ENCODE peak calls at places on chromosomes 12 and 14, in seven cellular contexts. One of them, this sample, is unnamed. For H3K4me1, the result is how much of the 10 kb centered on the place peaks cover.

GRCh38 chr12:41940571-41940970 is 204.1 kb downstream of the GXYLT1 start:
- DNase-seq in fibroblast of lung: no peak
- DNase-seq in thoracic aorta: no peak
- DNase-seq in A549: no peak
- DNase-seq in OCI-LY7: no peak
- DNase-seq in tibial nerve: no peak
- DNase-seq in mammary epithelial cell: no peak
- DNase-seq in this sample: no peak

GRCh38 chr14:87411370-87411769 is 581.6 kb downstream of the GALC start:
- DNase-seq in A549: no peak
- DNase-seq in OCI-LY7: no peak
- DNase-seq in mammary epithelial cell: no peak
- DNase-seq in tibial nerve: no peak
- DNase-seq in fibroblast of lung: no peak
- DNase-seq in thoracic aorta: no peak
- DNase-seq in this sample: no peak

GRCh38 chr14:90624228-90624627 is 192.0 kb downstream of the TTC7B start:
- DNase-seq in mammary epithelial cell: peak
- DNase-seq in OCI-LY7: no peak
- DNase-seq in fibroblast of lung: no peak
- DNase-seq in A549: peak
- DNase-seq in tibial nerve: no peak
- DNase-seq in thoracic aorta: no peak
- DNase-seq in this sample: no peak

GRCh38 chr12:8697120-8697475 is 693 bp upstream of the RIMKLB start:
- DNase-seq in OCI-LY7: peak
- DNase-seq in A549: no peak
- DNase-seq in mammary epithelial cell: peak
- DNase-seq in thoracic aorta: no peak
- DNase-seq in fibroblast of lung: peak
- DNase-seq in tibial nerve: no peak
- DNase-seq in this sample: no peak

GRCh38 chr14:39673141-39674133 is 241.2 kb upstream of the FBXO33 start:
- DNase-seq in A549: no peak
- DNase-seq in thoracic aorta: no peak
- DNase-seq in tibial nerve: no peak
- DNase-seq in fibroblast of lung: no peak
- DNase-seq in OCI-LY7: no peak
- DNase-seq in mammary epithelial cell: no peak
- DNase-seq in this sample: no peak

GRCh38 chr12:103677341-103677740 is 90.3 kb downstream of the STAB2 start:
- DNase-seq in tibial nerve: no peak
- DNase-seq in thoracic aorta: no peak
- DNase-seq in mammary epithelial cell: peak
- DNase-seq in fibroblast of lung: no peak
- DNase-seq in A549: no peak
- DNase-seq in OCI-LY7: no peak
- DNase-seq in this sample: no peak

GRCh38 chr12:1582709-1583050 is 11.7 kb downstream of the FBXL14 start:
- DNase-seq in thoracic aorta: no peak
- DNase-seq in tibial nerve: no peak
- DNase-seq in fibroblast of lung: no peak
- DNase-seq in A549: no peak
- DNase-seq in OCI-LY7: no peak
- DNase-seq in mammary epithelial cell: no peak
- DNase-seq in this sample: no peak

GRCh38 chr14:74934476-74935339 is 11.6 kb upstream of the RPS6KL1 start:
- DNase-seq in mammary epithelial cell: no peak
- DNase-seq in fibroblast of lung: peak
- DNase-seq in A549: no peak
- DNase-seq in tibial nerve: no peak
- DNase-seq in OCI-LY7: no peak
- DNase-seq in thoracic aorta: no peak
- DNase-seq in this sample: peak

GRCh38 chr12:80445083-80445482 is 1.0 kb downstream of the PTPRQ start:
- DNase-seq in mammary epithelial cell: no peak
- DNase-seq in A549: no peak
- DNase-seq in fibroblast of lung: peak
- DNase-seq in OCI-LY7: no peak
- DNase-seq in thoracic aorta: no peak
- DNase-seq in tibial nerve: no peak
- DNase-seq in this sample: no peak

GRCh38 chr12:1434296-1434955 is 160.0 kb downstream of the FBXL14 start:
- DNase-seq in mammary epithelial cell: no peak
- DNase-seq in fibroblast of lung: no peak
- DNase-seq in tibial nerve: no peak
- DNase-seq in thoracic aorta: no peak
- DNase-seq in OCI-LY7: no peak
- DNase-seq in A549: no peak
- DNase-seq in this sample: no peak

GRCh38 chr14:29320261-29320660 is 553.7 kb downstream of the FOXG1 start:
- DNase-seq in mammary epithelial cell: no peak
- DNase-seq in OCI-LY7: no peak
- DNase-seq in A549: no peak
- DNase-seq in tibial nerve: no peak
- DNase-seq in fibroblast of lung: no peak
- DNase-seq in thoracic aorta: no peak
- DNase-seq in this sample: no peak

GRCh38 chr12:105014603-105015002 is 28.5 kb downstream of the NOPCHAP1 start:
- DNase-seq in tibial nerve: no peak
- DNase-seq in fibroblast of lung: no peak
- DNase-seq in A549: no peak
- DNase-seq in OCI-LY7: no peak
- DNase-seq in thoracic aorta: no peak
- DNase-seq in mammary epithelial cell: no peak
- DNase-seq in this sample: no peak

GRCh38 chr12:10372534-10372931 is 17.3 kb downstream of the KLRK1 start:
- DNase-seq in tibial nerve: no peak
- DNase-seq in A549: no peak
- DNase-seq in OCI-LY7: no peak
- DNase-seq in fibroblast of lung: no peak
- DNase-seq in thoracic aorta: no peak
- DNase-seq in mammary epithelial cell: no peak
- DNase-seq in this sample: no peak

GRCh38 chr12:55705802-55706402 is 1.8 kb downstream of the ITGA7 start:
- DNase-seq in fibroblast of lung: no peak
- DNase-seq in A549: peak
- DNase-seq in OCI-LY7: peak
- DNase-seq in tibial nerve: no peak
- DNase-seq in thoracic aorta: no peak
- DNase-seq in mammary epithelial cell: no peak
- DNase-seq in this sample: no peak
- TF ChIP-seq CTCF in fibroblast of lung: peak
- TF ChIP-seq CTCF in A549: peak
- TF ChIP-seq CTCF in OCI-LY7: peak
- TF ChIP-seq CTCF in tibial nerve: peak
- TF ChIP-seq CTCF in thoracic aorta: peak
- TF ChIP-seq CTCF in mammary epithelial cell: peak
- TF ChIP-seq CTCF in this sample: no peak

GRCh38 chr12:4975574-4975973 is 65.9 kb downstream of the KCNA1 start:
- DNase-seq in thoracic aorta: no peak
- DNase-seq in fibroblast of lung: no peak
- DNase-seq in tibial nerve: no peak
- DNase-seq in A549: peak
- DNase-seq in mammary epithelial cell: no peak
- DNase-seq in OCI-LY7: no peak
- DNase-seq in this sample: no peak
- H3K4me1 ChIP-seq in thoracic aorta: under half
- H3K4me1 ChIP-seq in fibroblast of lung: under half
- H3K4me1 ChIP-seq in tibial nerve: under half
- H3K4me1 ChIP-seq in A549: under half
- H3K4me1 ChIP-seq in mammary epithelial cell: under half
- H3K4me1 ChIP-seq in OCI-LY7: under half
- H3K4me1 ChIP-seq in this sample: under half

DNA sequence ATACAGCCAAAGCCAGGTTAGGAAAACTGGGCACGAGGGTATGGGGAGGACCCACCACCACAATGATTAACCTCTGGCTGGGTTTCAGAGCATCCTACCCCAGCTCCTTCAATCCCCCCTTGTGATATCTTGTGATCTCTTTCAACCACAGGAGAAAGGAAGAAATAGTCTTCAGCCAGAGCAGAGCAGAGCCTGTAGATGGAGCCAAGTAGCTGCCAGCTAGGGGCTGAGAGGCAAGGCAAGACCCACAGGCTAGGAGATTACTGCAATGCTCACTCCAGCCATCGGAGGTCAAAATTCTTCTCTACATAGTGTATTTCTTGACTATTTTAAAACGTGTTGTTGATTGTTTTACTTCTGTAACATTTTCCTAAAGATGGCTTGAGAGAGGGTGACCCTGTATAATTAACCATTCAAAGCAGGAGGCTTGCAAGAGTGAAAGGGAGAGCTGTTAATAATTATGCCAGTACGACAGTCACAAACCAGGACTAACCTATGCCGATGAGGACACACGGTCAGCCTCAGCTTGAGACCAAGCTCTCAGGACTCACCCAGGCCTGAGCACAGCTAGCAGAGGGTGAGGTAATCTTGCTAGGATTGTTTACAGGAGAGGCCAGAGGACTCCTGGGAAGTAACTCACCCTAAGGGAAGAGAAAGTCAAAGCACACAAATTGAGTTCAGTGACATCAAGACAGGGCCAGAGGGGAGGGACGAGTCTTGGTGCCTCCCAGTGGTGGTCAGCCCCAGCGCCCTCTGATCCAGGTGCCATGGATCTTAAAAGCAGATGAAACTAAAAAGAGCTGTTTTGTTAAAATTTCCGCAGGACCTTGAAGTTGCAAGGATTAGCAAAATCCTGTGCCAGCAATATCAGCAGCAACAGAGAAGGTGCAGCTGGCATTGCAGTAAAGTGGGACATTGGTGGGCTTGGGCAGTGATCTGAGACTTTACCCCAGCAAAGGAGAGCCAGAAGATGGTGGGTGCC is 29.8 kb upstream of the CDKN3 start:
- DNase-seq in fibroblast of lung: peak
- DNase-seq in thoracic aorta: no peak
- DNase-seq in tibial nerve: no peak
- DNase-seq in OCI-LY7: peak
- DNase-seq in mammary epithelial cell: peak
- DNase-seq in A549: peak
- DNase-seq in this sample: no peak
- H3K4me3 ChIP-seq in fibroblast of lung: no peak
- H3K4me3 ChIP-seq in thoracic aorta: no peak
- H3K4me3 ChIP-seq in tibial nerve: no peak
- H3K4me3 ChIP-seq in OCI-LY7: no peak
- H3K4me3 ChIP-seq in mammary epithelial cell: no peak
- H3K4me3 ChIP-seq in A549: no peak
- H3K4me3 ChIP-seq in this sample: no peak

GRCh38 chr12:14058717-14059116 is 77.3 kb upstream of the GRIN2B start:
- DNase-seq in A549: no peak
- DNase-seq in mammary epithelial cell: no peak
- DNase-seq in OCI-LY7: no peak
- DNase-seq in thoracic aorta: no peak
- DNase-seq in fibroblast of lung: no peak
- DNase-seq in tibial nerve: no peak
- DNase-seq in this sample: no peak

GRCh38 chr12:14059538-14059937 is 78.1 kb upstream of the GRIN2B start:
- DNase-seq in mammary epithelial cell: no peak
- DNase-seq in A549: no peak
- DNase-seq in tibial nerve: no peak
- DNase-seq in thoracic aorta: no peak
- DNase-seq in fibroblast of lung: no peak
- DNase-seq in OCI-LY7: no peak
- DNase-seq in this sample: no peak

DNA sequence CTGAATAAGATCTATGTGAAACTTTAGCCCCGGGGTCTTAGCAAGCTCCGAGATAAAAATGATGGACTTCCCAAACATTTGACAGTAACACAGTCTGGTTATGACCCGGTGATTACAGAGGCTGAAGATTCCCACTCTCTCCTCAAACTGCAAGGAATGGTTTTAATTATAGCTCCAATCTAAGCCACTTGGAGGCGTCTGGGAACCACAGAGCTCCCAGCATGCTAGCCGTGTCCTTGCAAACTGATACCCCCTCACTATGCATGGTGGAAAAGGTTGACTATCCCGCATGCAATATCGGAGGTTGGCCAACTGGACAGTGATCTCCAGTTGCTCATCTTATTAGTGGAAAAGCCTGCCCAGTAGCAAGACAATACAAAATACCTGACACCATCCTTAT is 76.5 kb upstream of the GRIN2B start:
- DNase-seq in OCI-LY7: no peak
- DNase-seq in tibial nerve: no peak
- DNase-seq in thoracic aorta: no peak
- DNase-seq in A549: no peak
- DNase-seq in mammary epithelial cell: no peak
- DNase-seq in fibroblast of lung: no peak
- DNase-seq in this sample: no peak
- TF ChIP-seq CTCF in OCI-LY7: no peak
- TF ChIP-seq CTCF in tibial nerve: no peak
- TF ChIP-seq CTCF in thoracic aorta: no peak
- TF ChIP-seq CTCF in A549: no peak
- TF ChIP-seq CTCF in mammary epithelial cell: no peak
- TF ChIP-seq CTCF in fibroblast of lung: no peak
- TF ChIP-seq CTCF in this sample: no peak

GRCh38 chr12:94817695-94818075 is 167.3 kb upstream of the TMCC3 start:
- DNase-seq in tibial nerve: no peak
- DNase-seq in fibroblast of lung: no peak
- DNase-seq in mammary epithelial cell: no peak
- DNase-seq in OCI-LY7: no peak
- DNase-seq in A549: no peak
- DNase-seq in thoracic aorta: no peak
- DNase-seq in this sample: no peak
- H3K4me1 ChIP-seq in tibial nerve: under half
- H3K4me1 ChIP-seq in fibroblast of lung: under half
- H3K4me1 ChIP-seq in mammary epithelial cell: under half
- H3K4me1 ChIP-seq in OCI-LY7: half or more
- H3K4me1 ChIP-seq in A549: under half
- H3K4me1 ChIP-seq in thoracic aorta: under half
- H3K4me1 ChIP-seq in this sample: under half

GRCh38 chr12:116880817-116881324 is 370 bp downstream of the HRK start:
- DNase-seq in thoracic aorta: no peak
- DNase-seq in fibroblast of lung: peak
- DNase-seq in mammary epithelial cell: peak
- DNase-seq in tibial nerve: no peak
- DNase-seq in OCI-LY7: peak
- DNase-seq in A549: peak
- DNase-seq in this sample: no peak
- H3K4me3 ChIP-seq in thoracic aorta: peak
- H3K4me3 ChIP-seq in fibroblast of lung: peak
- H3K4me3 ChIP-seq in mammary epithelial cell: peak
- H3K4me3 ChIP-seq in tibial nerve: peak
- H3K4me3 ChIP-seq in OCI-LY7: peak
- H3K4me3 ChIP-seq in A549: peak
- H3K4me3 ChIP-seq in this sample: peak

GRCh38 chr12:115960-116915 is 49.7 kb downstream of the IQSEC3 start:
- DNase-seq in OCI-LY7: no peak
- DNase-seq in mammary epithelial cell: no peak
- DNase-seq in tibial nerve: no peak
- DNase-seq in thoracic aorta: no peak
- DNase-seq in fibroblast of lung: no peak
- DNase-seq in A549: no peak
- DNase-seq in this sample: peak
- TF ChIP-seq CTCF in OCI-LY7: no peak
- TF ChIP-seq CTCF in mammary epithelial cell: no peak
- TF ChIP-seq CTCF in tibial nerve: no peak
- TF ChIP-seq CTCF in thoracic aorta: no peak
- TF ChIP-seq CTCF in fibroblast of lung: no peak
- TF ChIP-seq CTCF in A549: no peak
- TF ChIP-seq CTCF in this sample: no peak

DNA sequence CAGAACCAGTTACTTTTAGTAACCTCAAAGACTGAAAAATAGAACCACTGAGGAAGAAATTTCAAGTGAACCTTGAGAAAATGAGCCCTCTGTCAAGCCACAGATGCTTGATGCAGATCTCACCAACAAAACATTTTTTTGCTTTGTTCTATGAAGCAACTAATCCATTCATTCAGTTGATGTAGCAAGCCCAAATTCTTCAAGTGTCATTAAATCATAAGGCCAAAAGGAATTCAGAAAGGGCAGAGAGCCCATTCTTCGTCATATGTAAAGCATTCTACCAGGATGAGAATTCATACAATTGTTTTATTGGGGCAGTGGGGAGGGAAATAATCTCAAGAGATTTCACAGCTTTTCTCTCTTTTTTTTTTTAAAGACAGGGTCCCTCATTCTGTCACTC is 218.0 kb upstream of the RGS6 start:
- DNase-seq in mammary epithelial cell: peak
- DNase-seq in OCI-LY7: no peak
- DNase-seq in fibroblast of lung: peak
- DNase-seq in thoracic aorta: no peak
- DNase-seq in A549: no peak
- DNase-seq in tibial nerve: no peak
- DNase-seq in this sample: no peak
- H3K4me1 ChIP-seq in mammary epithelial cell: under half
- H3K4me1 ChIP-seq in OCI-LY7: under half
- H3K4me1 ChIP-seq in fibroblast of lung: under half
- H3K4me1 ChIP-seq in thoracic aorta: under half
- H3K4me1 ChIP-seq in A549: under half
- H3K4me1 ChIP-seq in tibial nerve: under half
- H3K4me1 ChIP-seq in this sample: under half